ENCODE peak calls at places on chromosomes 12 and 14, in five cellular contexts. R is fibroblast of the aortic adventitia; J is Ammon's horn; Y is naive thymus-derived CD8-positive, alpha-beta T cell; G is DMS153. K is an unnamed sample.

GRCh38 chr14:76937181-76938091 is 91.1 kb downstream of the IRF2BPL start:
- DNase-seq in G (peak), Y (no peak), J (peak), R (peak), K (no peak)

GRCh38 chr14:68695871-68696665 is 96.8 kb downstream of the ZFP36L1 start:
- DNase-seq in R (no peak), Y (no peak), J (no peak), G (no peak), K (no peak)

GRCh38 chr12:110661337-110661972 is 27.5 kb downstream of the HVCN1 start:
- DNase-seq in J (peak), R (no peak), Y (peak), G (no peak), K (peak)

GRCh38 chr12:126967152-126967551 is 1299.8 kb upstream of the TMEM132C start:
- DNase-seq in J (no peak), Y (no peak), R (no peak), G (no peak), K (no peak)

GRCh38 chr14:50344116-50344775 is 32.1 kb downstream of the DMAC2L start:
- DNase-seq in Y (peak), J (no peak), G (no peak), R (peak), K (no peak)

GRCh38 chr12:69239922-69240624 is 704 bp downstream of the CPSF6 start:
- DNase-seq in Y (peak), R (peak), J (peak), G (no peak), K (peak)

GRCh38 chr14:99726538-99727095 is 42.5 kb downstream of the CYP46A1 start:
- DNase-seq in Y (no peak), R (no peak), G (no peak), J (no peak), K (no peak)

GRCh38 chr12:82673698-82674097 is 13.0 kb upstream of the TMTC2 start:
- DNase-seq in J (no peak), G (peak), R (no peak), Y (no peak), K (no peak)

GRCh38 chr14:37973031-37973908 is 234.4 kb upstream of the SSTR1 start:
- DNase-seq in R (no peak), Y (no peak), G (no peak), J (no peak), K (no peak)